ENCODE peak calls at places on chromosomes 5 and 9, in four cellular contexts. P is tibial artery, G is H1, Y is HCT116. X is an unnamed sample.

GRCh38 chr5:148998174-148998797 is 64.6 kb downstream of the SH3TC2 start:
- DNase-seq in P (no peak), G (no peak), Y (peak), X (no peak)

GRCh38 chr5:50302815-50303490 is 138.1 kb downstream of the EMB start:
- DNase-seq in P (no peak), G (no peak), Y (peak), X (no peak)

GRCh38 chr5:78472469-78473106 is 112.2 kb downstream of the SCAMP1 start:
- DNase-seq in P (no peak), G (no peak), Y (no peak), X (no peak)

GRCh38 chr5:6567835-6568234 is 65.0 kb downstream of the NSUN2 start:
- DNase-seq in P (peak), G (no peak), Y (no peak), X (no peak)

GRCh38 chr5:140882591-140882899 is 621 bp downstream of the PCDHA13 start:
- DNase-seq in P (no peak), G (no peak), Y (peak), X (no peak)

GRCh38 chr9:136942881-136943230 is 1.7 kb downstream of the FBXW5 start:
- DNase-seq in P (peak), G (no peak), Y (no peak), X (no peak)

GRCh38 chr5:83035373-83036170 is 41.6 kb downstream of the TMEM167A start:
- DNase-seq in P (peak), G (no peak), Y (no peak), X (no peak)

GRCh38 chr5:161544350-161544765 is 2.2 kb downstream of the GABRB2 start:
- DNase-seq in P (no peak), G (no peak), Y (peak), X (no peak)

GRCh38 chr9:124353811-124354274 is 61.4 kb downstream of the PSMB7 start:
- DNase-seq in P (peak), G (no peak), Y (no peak), X (no peak)

GRCh38 chr5:73633060-73633459 is 7.1 kb downstream of the ARHGEF28 start:
- DNase-seq in P (no peak), G (no peak), Y (no peak), X (no peak)

GRCh38 chr5:140840978-140841962 is at the start of gene PCDHA8:
- DNase-seq in P (no peak), G (no peak), Y (peak), X (no peak)

GRCh38 chr5:123874600-123875201 is 362.7 kb downstream of the CSNK1G3 start:
- DNase-seq in P (no peak), G (no peak), Y (no peak), X (no peak)

GRCh38 chr5:157823655-157824054 is 35.3 kb downstream of the CLINT1 start:
- DNase-seq in P (no peak), G (no peak), Y (no peak), X (no peak)

GRCh38 chr5:149227168-149227826 is 44.4 kb upstream of the AFAP1L1 start:
- DNase-seq in P (no peak), G (no peak), Y (peak), X (no peak)

GRCh38 chr9:35506359-35506758 is 16.4 kb downstream of the RUSC2 start:
- DNase-seq in P (no peak), G (no peak), Y (no peak), X (no peak)

GRCh38 chr5:160418561-160419457 is at the start of gene SLU7:
- DNase-seq in P (peak), G (peak), Y (peak), X (peak)

GRCh38 chr5:142295084-142295758 is 29.6 kb downstream of the SPRY4 start:
- DNase-seq in P (no peak), G (no peak), Y (no peak), X (no peak)

GRCh38 chr9:100090880-100091279 is 7.9 kb downstream of the ERP44 start:
- DNase-seq in P (no peak), G (no peak), Y (no peak), X (no peak)

GRCh38 chr5:107769531-107769930 is 98.8 kb upstream of the EFNA5 start:
- DNase-seq in P (no peak), G (no peak), Y (no peak), X (no peak)

GRCh38 chr9:91992636-91993035 is 42.6 kb upstream of the ROR2 start:
- DNase-seq in P (no peak), G (no peak), Y (no peak), X (no peak)

GRCh38 chr9:36189978-36190377 is 743 bp upstream of the CLTA start:
- DNase-seq in P (no peak), G (no peak), Y (no peak), X (no peak)

GRCh38 chr5:112735702-112736101 is 2.0 kb upstream of the APC start:
- DNase-seq in P (no peak), G (no peak), Y (no peak), X (no peak)

GRCh38 chr9:116447914-116448313 is 239.2 kb upstream of the TRIM32 start:
- DNase-seq in P (no peak), G (no peak), Y (no peak), X (no peak)

DNA sequence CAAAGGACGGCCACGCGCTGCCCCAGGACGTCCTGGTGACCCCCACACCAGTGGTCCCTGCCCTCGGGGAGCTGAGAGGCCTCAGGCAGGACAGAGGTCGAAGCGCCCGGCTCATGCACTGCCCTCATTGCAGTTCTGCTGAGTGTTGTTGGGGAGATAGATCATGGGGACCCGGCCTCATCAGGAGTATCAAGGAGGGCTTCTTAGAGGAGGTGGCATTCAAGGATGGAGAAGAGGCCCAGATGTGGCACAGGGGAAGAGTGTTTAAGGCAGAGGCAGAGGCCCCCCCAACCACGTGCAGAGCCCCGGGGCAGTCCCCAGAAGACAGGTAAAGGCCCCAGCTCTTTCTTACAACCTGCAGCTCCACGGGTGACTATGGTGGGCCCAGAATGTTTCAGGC is 26.2 kb downstream of the ASS1 start:
- DNase-seq in P (no peak), G (no peak), Y (no peak), X (no peak)
- H3K27ac ChIP-seq in P (no peak), G (no peak), Y (no peak), X (no peak)

DNA sequence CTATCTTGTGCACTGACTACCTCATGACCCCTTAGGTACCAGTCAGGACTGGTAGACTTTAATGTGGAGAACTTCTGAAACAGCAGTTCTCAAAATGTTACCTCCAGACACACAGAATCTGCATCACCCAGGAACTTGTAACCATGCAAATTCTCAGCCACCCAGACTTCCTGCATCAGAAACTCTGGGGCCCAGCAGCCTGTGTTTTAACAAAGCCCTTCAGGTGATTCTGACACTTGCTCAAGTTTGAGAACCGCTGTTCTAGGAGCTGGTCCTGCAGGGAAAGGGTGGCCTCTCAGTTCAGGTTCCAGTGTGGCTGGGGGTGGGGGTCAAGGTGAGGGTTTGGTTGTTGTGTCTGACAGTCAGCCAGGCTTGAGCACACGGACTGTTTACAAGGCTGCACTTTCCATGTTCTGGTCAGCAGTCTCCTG is 28.4 kb downstream of the ZFP62 start:
- DNase-seq in P (no peak), G (no peak), Y (no peak), X (no peak)
- H3K27ac ChIP-seq in P (no peak), G (no peak), Y (no peak), X (peak)

GRCh38 chr5:89374818-89375521 is 492.0 kb upstream of the MEF2C start:
- DNase-seq in P (no peak), G (no peak), Y (no peak), X (no peak)

GRCh38 chr5:89372176-89372575 is 489.2 kb upstream of the MEF2C start:
- DNase-seq in P (no peak), G (no peak), Y (no peak), X (no peak)

GRCh38 chr5:89377752-89378455 is 494.9 kb upstream of the MEF2C start:
- DNase-seq in P (no peak), G (no peak), Y (no peak), X (no peak)

GRCh38 chr5:89374144-89374784 is 491.3 kb upstream of the MEF2C start:
- DNase-seq in P (no peak), G (no peak), Y (no peak), X (no peak)
- H3K27ac ChIP-seq in P (no peak), G (no peak), Y (no peak), X (no peak)

GRCh38 chr5:150401076-150401375 is 11.7 kb downstream of the CD74 start:
- DNase-seq in P (no peak), G (no peak), Y (no peak), X (no peak)
- H3K27ac ChIP-seq in P (no peak), G (no peak), Y (no peak), X (no peak)

GRCh38 chr5:34043099-34043876 is at the start of gene C1QTNF3:
- DNase-seq in P (no peak), G (no peak), Y (no peak), X (no peak)

GRCh38 chr5:34048143-34048542 is 5.1 kb upstream of the C1QTNF3 start:
- DNase-seq in P (no peak), G (no peak), Y (no peak), X (no peak)

GRCh38 chr5:34047147-34047546 is 4.1 kb upstream of the C1QTNF3 start:
- DNase-seq in P (no peak), G (no peak), Y (no peak), X (no peak)

GRCh38 chr5:34044950-34045525 is 2.0 kb upstream of the C1QTNF3 start:
- DNase-seq in P (no peak), G (no peak), Y (no peak), X (no peak)

DNA sequence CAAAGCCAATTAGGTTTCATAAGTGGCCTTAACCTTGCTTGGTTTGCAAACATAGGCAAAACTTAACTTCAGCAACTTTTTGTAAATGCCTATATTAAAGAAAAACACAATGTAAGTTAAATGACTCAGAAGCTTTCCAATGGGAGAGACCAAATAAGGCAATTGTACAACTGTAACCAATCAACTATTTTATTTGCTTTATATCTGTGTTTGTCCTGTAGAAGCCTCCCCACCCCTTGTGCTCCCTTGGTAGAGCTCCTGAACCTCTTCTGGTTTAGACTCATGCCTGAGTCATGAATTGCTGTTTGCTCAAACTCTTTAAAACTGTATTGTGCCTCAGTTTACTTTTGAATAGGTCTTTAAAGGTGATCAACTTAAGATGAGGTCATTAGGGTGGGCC is 3.0 kb upstream of the C1QTNF3 start:
- DNase-seq in P (no peak), G (no peak), Y (no peak), X (no peak)
- H3K27ac ChIP-seq in P (peak), G (no peak), Y (no peak), X (no peak)

DNA sequence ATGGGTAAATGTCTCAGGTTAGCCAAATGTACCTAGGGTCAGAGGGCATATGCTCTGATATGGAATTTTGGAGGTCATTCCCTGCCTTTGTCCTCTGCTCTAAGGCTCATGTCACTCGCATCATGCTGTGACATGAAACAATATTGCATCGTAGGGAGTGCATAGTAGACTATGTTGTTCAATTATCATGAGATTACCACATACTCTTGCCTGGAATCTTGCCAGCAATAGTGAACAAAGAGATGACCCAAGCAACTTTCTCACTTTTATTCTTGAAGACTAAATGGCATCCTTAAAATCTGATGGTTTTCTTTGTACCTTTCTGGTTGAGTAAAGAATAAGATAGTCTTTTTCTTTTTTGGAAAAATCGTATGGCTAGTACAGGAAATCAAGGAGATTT is 27.7 kb downstream of the ZNF462 start:
- DNase-seq in P (no peak), G (no peak), Y (no peak), X (no peak)
- H3K27ac ChIP-seq in P (no peak), G (no peak), Y (no peak), X (no peak)

GRCh38 chr5:1074816-1075554 is 36.9 kb downstream of the SLC12A7 start:
- DNase-seq in P (no peak), G (no peak), Y (no peak), X (no peak)

GRCh38 chr5:1074226-1074625 is 37.6 kb downstream of the SLC12A7 start:
- DNase-seq in P (no peak), G (no peak), Y (no peak), X (no peak)

GRCh38 chr5:1076406-1076805 is 35.5 kb downstream of the SLC12A7 start:
- DNase-seq in P (no peak), G (no peak), Y (no peak), X (no peak)

GRCh38 chr5:1075931-1076330 is 35.9 kb downstream of the SLC12A7 start:
- DNase-seq in P (no peak), G (no peak), Y (no peak), X (no peak)

DNA sequence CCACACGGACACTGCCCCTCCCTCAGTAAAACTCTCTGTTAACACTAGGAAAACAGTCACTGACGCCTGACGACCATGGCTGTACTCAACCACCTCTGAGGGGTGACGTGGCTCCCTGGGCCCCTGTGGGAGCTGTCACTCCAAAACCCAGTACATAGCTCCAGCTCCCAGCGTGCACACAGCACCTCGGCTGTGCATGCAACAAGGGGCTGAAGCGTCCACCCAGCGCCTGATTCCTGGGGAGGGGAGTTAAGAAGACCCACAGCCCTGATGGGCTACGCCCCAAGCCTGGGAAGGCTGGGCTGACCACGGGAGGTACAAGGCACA is 36.3 kb downstream of the SLC12A7 start:
- DNase-seq in P (no peak), G (no peak), Y (no peak), X (no peak)
- H3K27ac ChIP-seq in P (no peak), G (no peak), Y (no peak), X (no peak)

X was measured in effector memory CD4-positive, alpha-beta T cell.